ENCODE peak calls at places on chromosomes 7 and 10, in four cellular contexts. O is SJSA1, P is stomach, X is lung. Z is an unnamed sample.

GRCh38 chr7:54981913-54982312 is 36.9 kb upstream of the EGFR start:
- DNase-seq in O (no peak), P (no peak), X (no peak), Z (no peak)

GRCh38 chr10:69434169-69434568 is 17.1 kb upstream of the TSPAN15 start:
- DNase-seq in O (no peak), P (no peak), X (no peak), Z (no peak)

GRCh38 chr7:151168022-151168786 is 710 bp upstream of the GBX1 start:
- DNase-seq in O (no peak), P (peak; percentile 42), X (no peak), Z (no peak)

GRCh38 chr10:22821501-22821900 is 106.4 kb upstream of the ARMC3 start:
- DNase-seq in O (no peak), P (no peak), X (no peak), Z (no peak)

GRCh38 chr10:10869592-10869991 is 148.1 kb upstream of the CELF2 start:
- DNase-seq in O (no peak), P (no peak), X (no peak), Z (no peak)

GRCh38 chr7:43303740-43304241 is 191.3 kb downstream of the HECW1 start:
- DNase-seq in O (no peak), P (no peak), X (no peak), Z (no peak)

GRCh38 chr10:114541081-114541833 is 116.8 kb downstream of the ABLIM1 start:
- DNase-seq in O (no peak), P (peak; percentile 63), X (peak; percentile 41), Z (peak; percentile 98)

GRCh38 chr7:104926905-104927454 is 87.0 kb upstream of the KMT2E start:
- DNase-seq in O (no peak), P (peak; percentile 71), X (peak; percentile 61), Z (no peak)

GRCh38 chr7:107966701-107967100 is 36.3 kb downstream of the LAMB1 start:
- DNase-seq in O (peak; percentile 95), P (no peak), X (no peak), Z (no peak)

GRCh38 chr10:124093076-124093773 is at the start of gene CHST15:
- DNase-seq in O (no peak), P (peak; percentile 48), X (peak; percentile 64), Z (no peak)

GRCh38 chr10:29160110-29160669 is 128.7 kb upstream of the LYZL1 start:
- DNase-seq in O (peak; percentile 87), P (no peak), X (no peak), Z (no peak)

GRCh38 chr7:43649755-43650274 is 66.9 kb downstream of the STK17A start:
- DNase-seq in O (no peak), P (no peak), X (no peak), Z (no peak)

GRCh38 chr10:26697922-26698608 is 564 bp downstream of the PDSS1 start:
- DNase-seq in O (no peak), P (no peak), X (no peak), Z (no peak)

GRCh38 chr7:3895341-3895740 is 594.3 kb downstream of the SDK1 start:
- DNase-seq in O (no peak), P (no peak), X (no peak), Z (no peak)

GRCh38 chr10:124354411-124355382 is 64.0 kb downstream of the OAT start:
- DNase-seq in O (no peak), P (peak; percentile 37), X (peak; percentile 63), Z (no peak)

GRCh38 chr10:28593811-28594210 is 60.9 kb downstream of the WAC start:
- DNase-seq in O (no peak), P (no peak), X (no peak), Z (no peak)

GRCh38 chr10:109264004-109264403 is 659.3 kb downstream of the XPNPEP1 start:
- DNase-seq in O (no peak), P (no peak), X (no peak), Z (no peak)
- H3K9me3 ChIP-seq in O (no peaks in the 10 kb centered on the region), P (peaks cover 9% of the 10 kb centered on the region), X (peaks cover 6% of the 10 kb centered on the region), Z (no peaks in the 10 kb centered on the region)

GRCh38 chr10:1211844-1212570 is 155.8 kb downstream of the WDR37 start:
- DNase-seq in O (peak; percentile 28), P (no peak), X (no peak), Z (no peak)

GRCh38 chr10:1212571-1213141 is 156.5 kb downstream of the WDR37 start:
- DNase-seq in O (peak; percentile 42), P (no peak), X (no peak), Z (no peak)

GRCh38 chr10:1208376-1209311 is 152.5 kb downstream of the WDR37 start:
- DNase-seq in O (no peak), P (no peak), X (no peak), Z (no peak)

GRCh38 chr10:1209355-1209979 is 153.3 kb downstream of the WDR37 start:
- DNase-seq in O (no peak), P (no peak), X (no peak), Z (no peak)

GRCh38 chr10:1210667-1211066 is 154.5 kb downstream of the WDR37 start:
- DNase-seq in O (peak; percentile 37), P (no peak), X (no peak), Z (no peak)
- H3K9me3 ChIP-seq in O (no peaks in the 10 kb centered on the region), P (no peaks in the 10 kb centered on the region), X (peaks cover 9% of the 10 kb centered on the region), Z (no peaks in the 10 kb centered on the region)

GRCh38 chr7:126472825-126473224 is 779.9 kb downstream of the GRM8 start:
- DNase-seq in O (no peak), P (no peak), X (no peak), Z (no peak)
- H3K9me3 ChIP-seq in O (no peaks in the 10 kb centered on the region), P (peaks cover 24% of the 10 kb centered on the region), X (peaks cover 7% of the 10 kb centered on the region), Z (no peaks in the 10 kb centered on the region)

GRCh38 chr10:87803831-87804230 is 14.2 kb downstream of the ATAD1 start:
- DNase-seq in O (no peak), P (no peak), X (no peak), Z (no peak)

GRCh38 chr10:87798082-87798481 is 19.9 kb downstream of the ATAD1 start:
- DNase-seq in O (no peak), P (no peak), X (no peak), Z (no peak)

GRCh38 chr10:87804939-87805569 is 13.0 kb downstream of the ATAD1 start:
- DNase-seq in O (no peak), P (no peak), X (no peak), Z (no peak)

GRCh38 chr10:87799860-87800259 is 18.2 kb downstream of the ATAD1 start:
- DNase-seq in O (no peak), P (no peak), X (no peak), Z (no peak)

GRCh38 chr10:87803328-87803727 is 14.7 kb downstream of the ATAD1 start:
- DNase-seq in O (no peak), P (no peak), X (no peak), Z (no peak)
- H3K9me3 ChIP-seq in O (no peaks in the 10 kb centered on the region), P (peaks cover 10% of the 10 kb centered on the region), X (no peaks in the 10 kb centered on the region), Z (peaks cover 3% of the 10 kb centered on the region)

GRCh38 chr10:82981137-82981723 is 1106.2 kb downstream of the NRG3 start:
- DNase-seq in O (peak; percentile 45), P (no peak), X (no peak), Z (no peak)
- H3K9me3 ChIP-seq in O (no peaks in the 10 kb centered on the region), P (no peaks in the 10 kb centered on the region), X (no peaks in the 10 kb centered on the region), Z (no peaks in the 10 kb centered on the region)

GRCh38 chr10:42477170-42477569 is 161.2 kb downstream of the ZNF33B start:
- DNase-seq in O (no peak), P (no peak), X (no peak), Z (no peak)

GRCh38 chr10:42476101-42476500 is 162.3 kb downstream of the ZNF33B start:
- DNase-seq in O (no peak), P (no peak), X (no peak), Z (no peak)

GRCh38 chr10:42479057-42479456 is 159.3 kb downstream of the ZNF33B start:
- DNase-seq in O (no peak), P (no peak), X (no peak), Z (no peak)

GRCh38 chr10:42475168-42476098 is 162.9 kb downstream of the ZNF33B start:
- DNase-seq in O (peak; percentile 73), P (no peak), X (no peak), Z (no peak)
- H3K9me3 ChIP-seq in O (peaks cover 5% of the 10 kb centered on the region), P (peaks cover 9% of the 10 kb centered on the region), X (peaks cover 4% of the 10 kb centered on the region), Z (no peaks in the 10 kb centered on the region)

DNA sequence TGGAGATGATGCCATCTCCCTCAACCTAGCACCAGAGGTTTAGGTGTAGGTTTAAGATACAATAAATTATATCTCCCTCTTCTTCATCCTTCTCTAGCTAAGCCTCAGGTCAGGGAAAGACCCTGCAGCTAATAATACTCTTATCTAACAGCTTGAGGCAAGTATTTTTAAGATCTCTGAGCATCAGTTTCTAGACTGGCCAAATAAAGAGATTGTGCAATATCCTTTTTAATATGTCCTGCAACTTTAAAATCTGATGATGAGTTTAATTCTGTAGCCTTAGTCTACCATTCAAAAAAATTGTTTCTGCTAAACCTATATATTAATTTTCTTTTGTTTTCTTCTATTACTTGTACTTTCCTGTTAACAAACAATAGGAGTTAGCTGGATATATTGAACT is 850.8 kb downstream of the GRM8 start:
- DNase-seq in O (no peak), P (no peak), X (no peak), Z (no peak)
- H3K9me3 ChIP-seq in O (no peaks in the 10 kb centered on the region), P (no peaks in the 10 kb centered on the region), X (no peaks in the 10 kb centered on the region), Z (no peaks in the 10 kb centered on the region)

Z was measured in vagina.